ENCODE peak calls at places on chromosomes 11 and 22, in five cellular contexts. U, L, Y, Q and Z are unnamed samples.

GRCh38 chr22:36510966-36511881 is 4.4 kb upstream of the FOXRED2 start:
- DNase-seq in U (no peak), L (peak; percentile 30), Y (peak; percentile 23), Q (no peak), Z (no peak)

GRCh38 chr11:12210200-12210599 is 99.8 kb downstream of the MICAL2 start:
- DNase-seq in U (no peak), L (no peak), Y (no peak), Q (no peak), Z (no peak)

GRCh38 chr11:109223441-109223840 is 198.5 kb upstream of the C11orf87 start:
- DNase-seq in U (no peak), L (no peak), Y (no peak), Q (no peak), Z (no peak)

GRCh38 chr11:59755701-59756495 is 722 bp downstream of the STX3 start:
- DNase-seq in U (peak; percentile 69), L (peak; percentile 83), Y (peak; percentile 59), Q (no peak), Z (peak; percentile 88)

GRCh38 chr22:22048318-22048942 is 65.8 kb upstream of the TOP3B start:
- DNase-seq in U (no peak), L (no peak), Y (no peak), Q (no peak), Z (no peak)

GRCh38 chr11:2758751-2759150 is 59.0 kb upstream of the KCNQ1OT1 start:
- DNase-seq in U (no peak), L (no peak), Y (no peak), Q (no peak), Z (no peak)

GRCh38 chr22:40509401-40510134 is 127.0 kb downstream of the MRTFA start:
- DNase-seq in U (no peak), L (peak; percentile 40), Y (peak; percentile 57), Q (no peak), Z (peak; percentile 87)

GRCh38 chr11:65445604-65446445 is 23.2 kb downstream of the NEAT1 start:
- DNase-seq in U (no peak), L (no peak), Y (peak; percentile 62), Q (no peak), Z (peak; percentile 34)

GRCh38 chr11:75597636-75598035 is 35.6 kb downstream of the SERPINH1 start:
- DNase-seq in U (no peak), L (no peak), Y (no peak), Q (no peak), Z (no peak)

DNA sequence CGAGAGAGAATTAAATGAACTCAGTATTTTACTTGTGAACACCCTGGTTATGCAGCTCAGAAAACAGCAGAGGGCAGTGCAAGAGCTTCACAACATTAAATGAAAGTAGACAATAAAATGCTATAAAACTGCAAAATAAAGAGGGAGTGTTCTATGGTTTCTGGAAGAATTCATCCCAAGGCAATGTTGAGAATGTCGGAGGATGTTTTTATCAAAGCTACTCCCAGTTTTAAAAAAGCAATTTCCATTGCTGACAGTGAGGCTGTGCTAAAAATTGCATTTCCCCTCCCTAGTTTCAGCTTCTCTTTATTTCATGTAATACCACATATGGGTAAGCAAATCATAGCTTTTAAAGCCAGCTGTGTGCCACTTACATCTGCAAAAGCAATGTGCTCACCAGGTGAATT is 296.9 kb downstream of the RAB38 start:
- DNase-seq in U (no peak), L (peak; percentile 23), Y (peak; percentile 42), Q (no peak), Z (no peak)
- TF ChIP-seq CTCF in U (peak; percentile 29), L (peak; percentile 40), Y (peak; percentile 63), Q (peak; percentile 53), Z (peak; percentile 77)

GRCh38 chr11:113695207-113695606 is 10.9 kb downstream of the TMPRSS5 start:
- DNase-seq in U (no peak), L (no peak), Y (no peak), Q (no peak), Z (no peak)

GRCh38 chr11:113689711-113690618 is 16.1 kb downstream of the TMPRSS5 start:
- DNase-seq in U (no peak), L (no peak), Y (no peak), Q (no peak), Z (no peak)

GRCh38 chr11:113694390-113694789 is 11.7 kb downstream of the TMPRSS5 start:
- DNase-seq in U (no peak), L (no peak), Y (no peak), Q (no peak), Z (no peak)

GRCh38 chr11:113693030-113693429 is 13.1 kb downstream of the TMPRSS5 start:
- DNase-seq in U (no peak), L (no peak), Y (no peak), Q (no peak), Z (no peak)

DNA sequence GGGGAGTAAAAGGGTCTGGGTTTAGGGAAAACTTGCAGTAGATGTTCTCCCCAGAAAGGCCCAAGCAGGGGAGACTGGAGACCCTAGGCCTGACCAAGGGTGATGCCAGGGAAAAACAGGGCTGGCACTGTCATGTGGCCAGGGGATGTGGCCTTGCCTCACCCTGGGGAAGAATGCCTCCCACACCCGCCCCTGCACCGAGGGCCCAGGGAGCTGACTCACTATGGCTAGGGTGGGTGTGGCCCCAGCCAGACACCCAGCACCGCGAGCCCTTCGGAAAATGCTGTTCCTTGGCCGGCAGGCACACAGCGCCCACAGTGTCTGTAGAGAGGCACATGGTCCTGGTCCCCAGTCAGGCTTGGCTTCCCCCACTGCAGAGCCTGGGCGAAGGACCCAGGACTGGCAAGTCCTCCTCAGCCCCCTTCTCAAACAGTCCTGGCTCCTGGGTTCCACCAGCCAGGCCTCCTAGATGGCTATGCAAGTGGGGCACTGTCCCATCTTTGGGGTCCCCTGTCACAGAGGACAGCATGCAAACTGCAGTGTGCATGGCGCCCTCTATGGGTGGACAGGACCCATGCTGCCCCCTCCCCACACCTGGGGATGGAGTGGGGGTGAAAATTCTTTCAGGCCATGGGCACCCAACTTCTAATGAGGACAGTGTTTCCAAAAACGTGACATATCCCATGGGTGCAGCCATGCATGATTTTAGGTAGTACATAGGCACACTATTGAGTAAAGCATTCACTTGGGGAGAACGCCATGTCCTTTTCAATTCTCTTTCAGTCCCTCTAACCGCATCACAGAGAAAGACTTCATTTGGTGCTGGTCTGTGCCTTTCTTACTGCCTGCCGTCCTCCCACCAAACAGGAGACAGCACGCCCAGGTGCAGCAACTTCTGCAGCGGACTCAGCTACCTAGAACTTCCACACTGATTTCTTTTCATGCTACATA is 15.2 kb downstream of the TMPRSS5 start:
- DNase-seq in U (no peak), L (peak; percentile 94), Y (peak; percentile 21), Q (no peak), Z (peak; percentile 78)
- TF ChIP-seq CTCF in U (peak; percentile 41), L (peak; percentile 19), Y (peak; percentile 61), Q (no peak), Z (peak; percentile 63)

GRCh38 chr11:45213316-45213665 is 66.9 kb downstream of the PRDM11 start:
- DNase-seq in U (no peak), L (no peak), Y (no peak), Q (no peak), Z (no peak)
- TF ChIP-seq CTCF in U (no peak), L (no peak), Y (no peak), Q (no peak), Z (no peak)

GRCh38 chr11:85725510-85726258 is 39.7 kb upstream of the CCDC89 start:
- DNase-seq in U (no peak), L (peak; percentile 59), Y (peak; percentile 88), Q (no peak), Z (peak; percentile 87)
- TF ChIP-seq CTCF in U (no peak), L (no peak), Y (no peak), Q (peak; percentile 14), Z (no peak)